ENCODE peak calls at places on chromosomes 1 and 21, in five cellular contexts. A is epithelial cell of esophagus, T is fibroblast of lung, S is right lobe of liver, V is astrocyte. Y is an unnamed sample.

GRCh38 chr1:204419064-204419403 is 7.4 kb upstream of the PPP1R15B start:
- DNase-seq in T (no peak), A (peak), S (no peak), V (peak), Y (no peak)

GRCh38 chr1:229844675-229845074 is 218.6 kb downstream of the URB2 start:
- DNase-seq in A (peak), V (no peak), T (peak), S (no peak), Y (no peak)

GRCh38 chr21:38769253-38769780 is 36.4 kb upstream of the ETS2 start:
- DNase-seq in A (no peak), S (no peak), T (peak), V (peak), Y (peak)

GRCh38 chr1:94284481-94284880 is 47.1 kb upstream of the ARHGAP29 start:
- DNase-seq in T (peak), A (no peak), S (no peak), V (no peak), Y (no peak)

GRCh38 chr1:234297668-234298067 is 75.6 kb upstream of the COA6 start:
- DNase-seq in S (no peak), T (no peak), V (no peak), A (no peak), Y (no peak)

GRCh38 chr1:75461808-75462325 is 149.0 kb downstream of the SLC44A5 start:
- DNase-seq in T (no peak), A (no peak), V (no peak), S (no peak), Y (no peak)

GRCh38 chr21:28742527-28742926 is 250.2 kb downstream of the LTN1 start:
- DNase-seq in T (peak), S (no peak), A (peak), V (no peak), Y (peak)

GRCh38 chr1:107547363-107548155 is 406.7 kb downstream of the NTNG1 start:
- DNase-seq in A (peak), V (peak), T (no peak), S (no peak), Y (no peak)

GRCh38 chr1:1040004-1040991 is 20.4 kb downstream of the AGRN start:
- DNase-seq in S (peak), V (peak), A (peak), T (peak), Y (peak)

GRCh38 chr1:212614398-212615091 is 6.0 kb downstream of the ATF3 start:
- DNase-seq in T (no peak), A (no peak), S (no peak), V (no peak), Y (no peak)

GRCh38 chr1:183932412-183932811 is 105.1 kb downstream of the COLGALT2 start:
- DNase-seq in T (peak), A (no peak), V (peak), S (peak), Y (peak)

GRCh38 chr1:30760596-30761311 is 3.2 kb upstream of the LAPTM5 start:
- DNase-seq in T (no peak), A (no peak), V (no peak), S (no peak), Y (no peak)

GRCh38 chr1:55584521-55585401 is 369.6 kb upstream of the USP24 start:
- DNase-seq in A (no peak), S (no peak), T (peak), V (peak), Y (peak)

GRCh38 chr1:50645147-50645546 is 221.9 kb upstream of the DMRTA2 start:
- DNase-seq in V (no peak), A (no peak), T (no peak), S (no peak), Y (no peak)

GRCh38 chr1:161044908-161045748 is 649 bp downstream of the USF1 start:
- DNase-seq in T (peak), S (peak), A (peak), V (peak), Y (peak)

GRCh38 chr1:4699724-4700301 is 45.4 kb downstream of the AJAP1 start:
- DNase-seq in S (no peak), A (no peak), V (peak), T (no peak), Y (no peak)

GRCh38 chr1:216430744-216431143 is 7.5 kb upstream of the USH2A start:
- DNase-seq in A (no peak), S (no peak), T (no peak), V (no peak), Y (no peak)

GRCh38 chr1:11152755-11153154 is 36.4 kb upstream of the ANGPTL7 start:
- DNase-seq in A (no peak), T (no peak), S (no peak), V (no peak), Y (no peak)
- TF ChIP-seq CTCF in A (no peak), T (no peak), S (no peak), V (no peak), Y (no peak)

DNA sequence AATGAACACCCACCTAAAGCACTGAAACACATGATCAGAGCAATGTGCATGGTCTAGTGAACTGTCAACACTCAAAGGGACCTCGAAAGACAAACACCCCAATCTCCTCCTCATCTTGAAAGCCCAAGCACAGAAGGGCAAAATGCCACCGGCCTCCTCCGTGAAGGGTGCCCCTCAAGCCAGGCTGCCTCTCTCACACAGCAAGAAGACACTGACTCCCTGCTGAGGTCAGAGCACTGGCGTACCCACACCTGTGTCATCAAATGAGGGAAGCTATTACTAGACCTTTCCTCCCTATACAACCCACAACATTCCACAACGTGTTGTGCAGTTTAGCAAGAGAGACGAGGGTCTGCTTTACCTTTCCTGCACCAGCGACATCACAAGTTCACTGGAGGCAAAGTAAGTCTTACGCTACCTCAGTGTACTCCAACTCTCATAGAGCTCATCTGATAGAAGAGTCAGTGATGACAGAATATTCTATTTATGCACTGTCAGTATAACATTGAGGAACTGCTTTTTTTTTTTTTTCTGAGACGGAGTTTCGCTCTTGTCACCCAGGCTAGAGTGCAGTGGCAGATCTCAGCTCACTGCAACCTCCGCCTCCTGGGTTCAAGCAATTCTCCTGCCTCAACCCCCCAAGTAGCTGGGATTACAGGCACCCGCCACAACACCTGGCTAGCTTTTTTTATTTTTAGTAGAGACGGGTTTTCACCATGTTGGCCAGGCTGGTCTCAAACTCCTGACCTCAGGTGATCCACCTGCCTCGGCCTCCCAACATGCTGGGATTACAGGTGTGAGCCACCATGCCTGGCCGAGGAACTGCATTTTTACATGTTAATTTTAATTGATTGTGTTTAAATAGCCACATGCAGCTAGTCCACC is 3.3 kb downstream of the SH3BP5L start:
- DNase-seq in T (no peak), S (no peak), A (no peak), V (peak), Y (no peak)
- H3K4me3 ChIP-seq in T (peak), S (no peak), A (no peak), V (peak), Y (peak)

GRCh38 chr1:205600085-205600484 is 31.7 kb downstream of the ELK4 start:
- DNase-seq in A (peak), T (peak), S (no peak), V (peak), Y (peak)
- TF ChIP-seq CTCF in A (peak), T (peak), S (no peak), V (peak), Y (peak)

GRCh38 chr1:43980255-43981134 is 1.5 kb downstream of the B4GALT2 start:
- DNase-seq in A (peak), V (peak), S (no peak), T (no peak), Y (peak)
- H3K4me3 ChIP-seq in A (peak), V (peak), S (peak), T (peak), Y (peak)

DNA sequence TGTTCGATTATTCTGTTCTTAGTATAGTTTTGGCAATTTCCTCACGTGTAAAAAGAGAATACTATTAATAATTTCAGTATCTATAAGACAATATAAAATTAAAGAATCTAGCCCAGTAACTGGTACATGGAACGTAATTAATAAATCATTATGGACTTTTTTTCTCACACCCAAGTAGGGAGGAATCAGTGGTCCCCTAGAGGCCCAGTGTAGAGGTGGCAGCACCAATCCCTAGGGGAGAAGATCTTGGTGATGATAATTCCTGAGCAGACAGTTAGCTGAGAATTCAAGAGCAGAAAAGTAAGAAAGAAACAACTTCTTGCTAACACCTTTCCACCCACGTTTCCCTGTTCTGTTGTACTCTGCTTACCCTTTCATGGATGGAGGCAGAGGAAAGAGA is 19.7 kb upstream of the SELE start:
- DNase-seq in V (no peak), T (no peak), S (no peak), A (no peak), Y (no peak)
- TF ChIP-seq CTCF in V (no peak), T (no peak), S (no peak), A (peak), Y (no peak)

GRCh38 chr1:158180741-158181576 is at the start of gene CD1D:
- DNase-seq in A (peak), T (peak), V (no peak), S (peak), Y (peak)

GRCh38 chr1:158176399-158176798 is 4.3 kb upstream of the CD1D start:
- DNase-seq in V (no peak), S (no peak), T (no peak), A (no peak), Y (no peak)

GRCh38 chr1:158179301-158180041 is 1.2 kb upstream of the CD1D start:
- DNase-seq in T (no peak), A (no peak), V (no peak), S (no peak), Y (no peak)

GRCh38 chr1:158181577-158181922 is 855 bp downstream of the CD1D start:
- DNase-seq in A (no peak), S (no peak), V (no peak), T (no peak), Y (no peak)

DNA sequence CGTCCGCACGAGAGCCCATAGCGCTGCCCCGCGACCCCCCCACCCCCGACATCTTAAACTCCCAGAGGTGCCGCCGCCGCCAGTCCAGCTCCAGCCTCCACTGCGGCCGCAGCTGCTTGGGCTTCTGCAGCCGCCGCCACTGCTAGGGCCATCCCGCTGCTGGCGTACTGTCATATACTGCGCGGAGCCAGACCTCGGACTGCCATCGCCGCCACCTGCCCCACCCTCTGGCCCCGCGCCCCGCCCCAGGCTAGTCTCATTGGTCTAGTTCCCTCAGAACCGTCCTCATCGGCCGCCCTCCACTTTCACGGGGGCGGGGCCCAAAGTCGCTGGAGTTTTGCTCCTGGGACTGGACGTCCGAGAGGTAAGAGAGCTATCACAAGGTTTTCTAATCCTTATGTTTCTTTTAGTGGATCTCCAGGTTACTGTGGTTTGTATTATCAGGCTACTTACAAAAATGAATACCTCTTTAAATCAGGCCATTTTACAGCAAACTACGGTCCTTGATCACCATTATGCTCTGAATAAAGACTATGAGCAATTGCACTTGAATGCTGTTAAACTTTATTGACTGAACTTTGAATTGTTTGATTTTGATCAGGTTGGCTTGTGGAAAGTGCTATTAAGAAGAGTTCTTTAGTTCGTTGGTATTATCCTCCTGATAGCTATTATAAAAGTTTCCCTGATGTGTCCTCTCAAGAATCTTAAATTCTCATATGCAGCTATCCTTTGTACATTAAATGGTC is 2.8 kb upstream of the CD1D start:
- DNase-seq in V (peak), T (peak), A (peak), S (peak), Y (peak)
- H3K4me3 ChIP-seq in V (peak), T (no peak), A (peak), S (peak), Y (peak)

GRCh38 chr1:28789412-28789811 is 22.6 kb upstream of the OPRD1 start:
- DNase-seq in S (no peak), V (no peak), A (no peak), T (no peak), Y (no peak)

GRCh38 chr1:28790384-28791035 is 21.5 kb upstream of the OPRD1 start:
- DNase-seq in S (no peak), V (no peak), T (no peak), A (no peak), Y (no peak)

GRCh38 chr1:28796321-28797213 is 15.4 kb upstream of the OPRD1 start:
- DNase-seq in S (no peak), A (no peak), T (no peak), V (no peak), Y (no peak)

GRCh38 chr1:28789816-28790215 is 22.2 kb upstream of the OPRD1 start:
- DNase-seq in T (no peak), A (no peak), V (no peak), S (no peak), Y (no peak)

DNA sequence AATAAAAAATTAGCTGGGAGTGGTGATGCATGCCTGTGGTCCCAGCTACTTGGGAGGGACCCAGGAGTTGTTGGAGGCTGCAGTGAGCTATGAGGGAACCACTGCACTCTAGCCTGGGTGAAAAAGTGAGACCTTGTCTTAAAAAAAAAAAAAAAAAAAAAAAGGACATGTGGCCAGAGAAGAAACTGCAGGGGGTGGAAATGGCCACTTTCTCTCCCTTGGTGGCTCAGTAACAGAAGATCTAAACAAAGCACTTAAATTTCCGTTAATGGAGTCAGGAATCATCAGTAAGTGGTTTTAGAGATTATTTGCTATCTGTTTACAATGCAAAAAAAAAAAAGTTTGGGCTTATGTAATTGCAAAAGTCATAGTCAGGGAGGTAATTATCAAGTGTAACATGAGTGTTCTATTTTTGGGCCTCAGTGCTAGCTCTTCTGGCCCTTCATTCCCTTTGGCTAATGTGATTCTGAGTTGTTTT is 19.3 kb upstream of the OPRD1 start:
- DNase-seq in T (no peak), V (no peak), A (no peak), S (no peak), Y (no peak)
- TF ChIP-seq CTCF in T (no peak), V (no peak), A (peak), S (no peak), Y (no peak)

DNA sequence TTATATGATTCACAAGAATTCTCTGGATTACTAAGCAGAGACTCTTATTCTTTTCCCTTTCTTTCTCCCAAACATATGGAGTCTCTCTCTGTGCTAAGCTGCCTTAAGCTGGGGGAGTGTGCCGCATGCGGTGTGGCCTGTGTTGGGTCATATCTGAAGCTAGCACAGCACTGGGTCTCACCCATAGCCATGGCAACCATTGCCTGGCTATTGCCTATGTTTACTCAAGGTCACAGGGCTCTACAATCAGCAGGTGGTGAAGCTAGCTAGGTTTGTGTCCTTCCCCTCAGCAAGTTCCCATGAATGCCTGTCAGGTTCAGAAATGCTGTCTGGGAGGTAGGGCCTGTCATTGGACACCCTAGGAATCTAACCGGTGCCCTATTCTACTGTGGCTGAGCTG is 73.6 kb upstream of the ZRANB2 start:
- DNase-seq in V (no peak), A (no peak), S (no peak), T (no peak), Y (no peak)
- H3K4me3 ChIP-seq in V (no peak), A (no peak), S (no peak), T (no peak), Y (no peak)